ENCODE peak calls at places on chromosomes 3 and 15, in five cellular contexts. U is OCI-LY7, O is stomach, G is mammary epithelial cell, A is RWPE1. H is an unnamed sample.

GRCh38 chr15:62588930-62589655 is 424.0 kb upstream of the C2CD4B start:
- DNase-seq in U (no peak), O (no peak), G (no peak), A (no peak), H (no peak)

GRCh38 chr3:58013973-58014649 is 5.9 kb downstream of the FLNB start:
- DNase-seq in U (no peak), O (peak), G (no peak), A (no peak), H (no peak)

GRCh38 chr3:177491301-177492031 is 294.2 kb upstream of the TBL1XR1 start:
- DNase-seq in U (no peak), O (no peak), G (peak), A (no peak), H (no peak)

GRCh38 chr3:75951941-75952340 is 166.6 kb upstream of the ZNF717 start:
- DNase-seq in U (no peak), O (no peak), G (no peak), A (no peak), H (no peak)

GRCh38 chr3:169907476-169907875 is 3.9 kb upstream of the SAMD7 start:
- DNase-seq in U (no peak), O (no peak), G (no peak), A (no peak), H (no peak)

GRCh38 chr3:4772171-4772804 is 206.9 kb upstream of the BHLHE40 start:
- DNase-seq in U (no peak), O (peak), G (no peak), A (peak), H (no peak)

GRCh38 chr3:183161552-183162345 is 785 bp downstream of the LAMP3 start:
- DNase-seq in U (peak), O (no peak), G (no peak), A (no peak), H (no peak)

GRCh38 chr3:12903881-12904280 is 62.5 kb upstream of the RPL32 start:
- DNase-seq in U (no peak), O (no peak), G (no peak), A (no peak), H (no peak)

GRCh38 chr3:149599236-149599635 is 58.6 kb downstream of the WWTR1 start:
- DNase-seq in U (no peak), O (no peak), G (no peak), A (no peak), H (no peak)

GRCh38 chr15:65393091-65393490 is 15.3 kb upstream of the IGDCC3 start:
- DNase-seq in U (no peak), O (no peak), G (no peak), A (no peak), H (no peak)
- TF ChIP-seq CTCF in U (no peak), O (no peak), G (no peak), A (no peak), H (no peak)

GRCh38 chr3:102225407-102226132 is 209.2 kb upstream of the ZPLD1 start:
- DNase-seq in U (peak), O (no peak), G (peak), A (peak), H (peak)

GRCh38 chr3:102226463-102226862 is 208.4 kb upstream of the ZPLD1 start:
- DNase-seq in U (no peak), O (no peak), G (no peak), A (no peak), H (no peak)

GRCh38 chr3:102223139-102223538 is 211.7 kb upstream of the ZPLD1 start:
- DNase-seq in U (no peak), O (no peak), G (no peak), A (no peak), H (no peak)

GRCh38 chr3:102229062-102229655 is 205.7 kb upstream of the ZPLD1 start:
- DNase-seq in U (peak), O (peak), G (peak), A (peak), H (peak)

DNA sequence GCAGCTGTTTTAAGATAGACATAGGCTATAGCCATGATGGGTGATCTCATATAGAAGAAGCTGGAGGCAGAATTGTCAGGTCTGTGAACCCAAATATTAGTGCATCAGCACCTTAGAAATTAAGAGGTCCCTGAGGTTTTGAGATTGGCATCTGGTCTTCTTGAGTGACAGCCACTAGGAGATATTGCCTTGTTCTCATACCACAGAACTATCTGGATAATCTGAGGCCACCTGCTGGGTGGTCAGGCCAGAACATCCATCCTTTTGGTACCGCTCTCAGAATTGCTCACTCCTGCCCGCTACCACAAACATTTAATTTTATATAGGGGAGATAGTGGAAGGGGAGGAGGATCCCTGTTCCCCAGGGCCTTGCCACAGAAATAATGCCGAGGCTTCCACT is 210.6 kb upstream of the ZPLD1 start:
- DNase-seq in U (peak), O (no peak), G (no peak), A (peak), H (peak)
- TF ChIP-seq CTCF in U (peak), O (no peak), G (peak), A (peak), H (peak)

DNA sequence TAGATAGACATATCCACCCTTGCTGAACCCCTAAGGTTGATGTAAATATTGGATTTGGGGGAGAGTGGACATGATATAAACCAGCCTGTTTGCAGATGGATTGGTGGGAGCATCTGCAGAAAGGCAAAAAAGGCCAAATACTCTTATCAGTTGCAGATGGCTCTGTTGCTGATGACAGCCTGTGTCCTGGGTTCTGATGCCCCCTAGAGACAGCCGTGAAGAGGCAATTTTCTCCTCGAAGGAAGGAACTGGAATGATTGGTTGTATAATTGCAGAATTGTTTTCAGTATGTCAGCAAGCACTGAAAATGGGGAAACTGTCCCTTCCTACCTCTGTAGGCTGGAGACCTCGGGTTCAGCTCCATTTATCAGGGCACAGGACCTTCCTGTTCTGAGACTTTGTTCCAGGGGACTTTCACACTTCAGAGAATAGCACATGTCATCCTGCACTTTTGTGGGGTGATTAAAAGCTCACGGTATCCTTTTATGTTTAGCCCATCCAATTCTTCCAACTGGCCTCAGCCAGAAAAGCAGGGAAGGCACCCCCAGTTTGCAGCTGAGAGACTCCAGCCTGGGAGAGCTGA is 103.0 kb downstream of the PGPEP1L start:
- DNase-seq in U (peak), O (no peak), G (peak), A (peak), H (peak)
- TF ChIP-seq CTCF in U (peak), O (no peak), G (peak), A (peak), H (peak)

GRCh38 chr3:111890051-111890580 is 31.1 kb downstream of the PHLDB2 start:
- DNase-seq in U (no peak), O (no peak), G (no peak), A (no peak), H (no peak)

GRCh38 chr3:111899966-111900365 is 40.9 kb downstream of the PHLDB2 start:
- DNase-seq in U (no peak), O (no peak), G (no peak), A (no peak), H (no peak)

GRCh38 chr3:111892070-111892469 is 33.0 kb downstream of the PHLDB2 start:
- DNase-seq in U (no peak), O (no peak), G (no peak), A (no peak), H (no peak)

GRCh38 chr3:111895079-111895478 is 36.0 kb downstream of the PHLDB2 start:
- DNase-seq in U (peak), O (no peak), G (no peak), A (no peak), H (peak)
- TF ChIP-seq CTCF in U (peak), O (no peak), G (peak), A (no peak), H (peak)

GRCh38 chr3:7075901-7076300 is 215.0 kb downstream of the GRM7 start:
- DNase-seq in U (no peak), O (no peak), G (no peak), A (no peak), H (peak)
- TF ChIP-seq CTCF in U (peak), O (no peak), G (no peak), A (peak), H (peak)

GRCh38 chr3:41033956-41034519 is 165.3 kb upstream of the CTNNB1 start:
- DNase-seq in U (no peak), O (no peak), G (no peak), A (no peak), H (peak)
- TF ChIP-seq CTCF in U (no peak), O (no peak), G (no peak), A (no peak), H (no peak)

GRCh38 chr3:19171794-19172193 is 23.5 kb downstream of the KCNH8 start:
- DNase-seq in U (no peak), O (no peak), G (no peak), A (no peak), H (no peak)

DNA sequence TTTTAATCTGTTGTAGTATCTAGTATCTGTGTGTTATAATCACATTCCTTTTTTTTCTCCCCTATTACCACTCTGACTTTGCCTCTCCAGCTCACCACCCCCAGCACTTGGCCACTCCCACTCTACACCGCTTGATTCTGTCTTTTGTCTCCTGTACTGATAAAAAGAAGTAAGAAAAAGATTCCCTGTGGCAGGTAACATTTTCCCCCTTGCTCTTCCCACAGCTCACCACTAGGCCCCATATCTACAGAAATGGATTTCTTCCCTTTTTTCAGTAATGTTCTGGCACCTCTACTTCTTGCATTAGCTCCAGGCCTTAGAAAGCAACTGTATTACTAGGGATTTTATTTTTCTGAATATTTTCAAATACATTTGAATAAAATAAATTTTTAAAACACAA is 25.6 kb downstream of the KCNH8 start:
- DNase-seq in U (no peak), O (no peak), G (no peak), A (no peak), H (no peak)
- TF ChIP-seq CTCF in U (no peak), O (no peak), G (no peak), A (no peak), H (peak)

GRCh38 chr3:8665407-8665896 is 20.9 kb upstream of the SSUH2 start:
- DNase-seq in U (peak), O (no peak), G (no peak), A (no peak), H (no peak)

GRCh38 chr3:8660781-8661180 is 16.2 kb upstream of the SSUH2 start:
- DNase-seq in U (no peak), O (no peak), G (no peak), A (no peak), H (no peak)

GRCh38 chr3:8662594-8662993 is 18.0 kb upstream of the SSUH2 start:
- DNase-seq in U (no peak), O (no peak), G (no peak), A (no peak), H (no peak)

GRCh38 chr3:8660271-8660731 is 15.7 kb upstream of the SSUH2 start:
- DNase-seq in U (no peak), O (peak), G (no peak), A (no peak), H (peak)

GRCh38 chr3:8663177-8664061 is 18.8 kb upstream of the SSUH2 start:
- DNase-seq in U (peak), O (peak), G (peak), A (peak), H (peak)
- TF ChIP-seq CTCF in U (peak), O (peak), G (peak), A (peak), H (peak)

GRCh38 chr3:174218011-174218410 is 641.1 kb upstream of the NAALADL2 start:
- DNase-seq in U (no peak), O (no peak), G (no peak), A (no peak), H (no peak)
- TF ChIP-seq CTCF in U (no peak), O (no peak), G (no peak), A (no peak), H (no peak)

H was measured in MCF 10A.